ENCODE peak calls at places on chromosome 7, in four cellular contexts. D is vagina; I is left lung; Y is CD4-positive, alpha-beta memory T cell. Z is an unnamed sample.

GRCh38 chr7:80542398-80542797 is 30.5 kb upstream of the GNAT3 start:
- DNase-seq in I (no peak), D (no peak), Y (no peak), Z (no peak)

GRCh38 chr7:109956916-109957315 is 1134.0 kb upstream of the LRRN3 start:
- DNase-seq in I (no peak), Y (no peak), D (no peak), Z (no peak)

GRCh38 chr7:27689878-27690164 is 27.1 kb upstream of the HIBADH start:
- DNase-seq in Y (no peak), D (no peak), I (no peak), Z (no peak)

GRCh38 chr7:33821970-33822369 is 83.4 kb upstream of the BMPER start:
- DNase-seq in I (no peak), D (no peak), Y (no peak), Z (no peak)

GRCh38 chr7:44100458-44101303 is 3.5 kb upstream of the AEBP1 start:
- DNase-seq in D (no peak), I (no peak), Y (no peak), Z (no peak)

GRCh38 chr7:98879198-98879988 is 1.1 kb downstream of the TRRAP start:
- DNase-seq in Y (peak; percentile 81), I (no peak), D (no peak), Z (no peak)

GRCh38 chr7:48481235-48481634 is 310.0 kb downstream of the ABCA13 start:
- DNase-seq in I (no peak), D (no peak), Y (no peak), Z (no peak)

GRCh38 chr7:88357794-88358533 is 51.3 kb upstream of the STEAP4 start:
- DNase-seq in I (no peak), Y (no peak), D (no peak), Z (no peak)

GRCh38 chr7:14751461-14751860 is 151.1 kb downstream of the DGKB start:
- DNase-seq in Y (no peak), D (no peak), I (no peak), Z (no peak)

GRCh38 chr7:50621932-50622587 is 56.9 kb upstream of the DDC start:
- DNase-seq in D (no peak), Y (no peak), I (no peak), Z (no peak)

GRCh38 chr7:28149291-28150101 is 31.1 kb downstream of the JAZF1 start:
- DNase-seq in I (no peak), Y (no peak), D (no peak), Z (no peak)

GRCh38 chr7:31603076-31603475 is 83.9 kb upstream of the PPP1R17 start:
- DNase-seq in I (no peak), Y (no peak), D (no peak), Z (no peak)

GRCh38 chr7:28953628-28954027 is 4.5 kb downstream of the TRIL start:
- DNase-seq in D (no peak), I (no peak), Y (no peak), Z (no peak)

GRCh38 chr7:95545007-95545615 is 51.2 kb downstream of the PDK4 start:
- DNase-seq in Y (no peak), I (peak; percentile 33), D (no peak), Z (no peak)

GRCh38 chr7:133054167-133054840 is 27.6 kb downstream of the CHCHD3 start:
- DNase-seq in D (no peak), Y (no peak), I (no peak), Z (no peak)

GRCh38 chr7:97835296-97836138 is 36.7 kb downstream of the ASNS start:
- DNase-seq in I (peak; percentile 43), D (no peak), Y (peak; percentile 36), Z (no peak)

GRCh38 chr7:87648316-87648715 is 20.1 kb downstream of the RUNDC3B start:
- DNase-seq in I (no peak), D (no peak), Y (no peak), Z (no peak)

GRCh38 chr7:13879994-13880686 is 109.3 kb downstream of the ETV1 start:
- DNase-seq in D (no peak), I (no peak), Y (no peak), Z (no peak)

GRCh38 chr7:90717286-90718060 is 121.4 kb downstream of the CDK14 start:
- DNase-seq in I (no peak), D (no peak), Y (no peak), Z (no peak)

GRCh38 chr7:24133691-24134090 is 150.3 kb upstream of the NPY start:
- DNase-seq in Y (no peak), I (no peak), D (no peak), Z (no peak)

GRCh38 chr7:70695804-70696104 is 436.2 kb upstream of the GALNT17 start:
- DNase-seq in I (no peak), Y (peak; percentile 38), D (no peak), Z (no peak)

GRCh38 chr7:53325061-53325460 is 289.6 kb downstream of the POM121L12 start:
- DNase-seq in D (no peak), I (no peak), Y (no peak), Z (no peak)

GRCh38 chr7:28958235-28958945 is at the start of gene TRIL:
- DNase-seq in I (peak; percentile 75), Y (no peak), D (no peak), Z (no peak)

GRCh38 chr7:79837915-79838314 is 296.7 kb upstream of the GNAI1 start:
- DNase-seq in I (no peak), D (no peak), Y (no peak), Z (no peak)

GRCh38 chr7:80830000-80830399 is 88.9 kb downstream of the SEMA3C start:
- DNase-seq in I (no peak), D (no peak), Y (no peak), Z (no peak)

GRCh38 chr7:122913608-122914007 is 27.3 kb upstream of the CADPS2 start:
- DNase-seq in I (no peak), Y (no peak), D (no peak), Z (no peak)

GRCh38 chr7:95933618-95934017 is 161.3 kb downstream of the DYNC1I1 start:
- DNase-seq in D (no peak), I (no peak), Y (no peak), Z (no peak)

GRCh38 chr7:85529197-85529596 is 342.3 kb upstream of the SEMA3D start:
- DNase-seq in Y (no peak), I (no peak), D (no peak), Z (no peak)

GRCh38 chr7:30656006-30656575 is 26.2 kb downstream of the CRHR2 start:
- DNase-seq in Y (no peak), D (no peak), I (no peak), Z (peak; percentile 24)

GRCh38 chr7:96447109-96447645 is 125.3 kb upstream of the SLC25A13 start:
- DNase-seq in Y (no peak), I (no peak), D (no peak), Z (no peak)

GRCh38 chr7:143401265-143401664 is 7.4 kb downstream of the EPHA1 start:
- DNase-seq in I (no peak), D (no peak), Y (no peak), Z (no peak)

GRCh38 chr7:143398616-143399015 is 10.0 kb downstream of the EPHA1 start:
- DNase-seq in Y (no peak), D (no peak), I (no peak), Z (no peak)

GRCh38 chr7:143399151-143399550 is 9.5 kb downstream of the EPHA1 start:
- DNase-seq in Y (no peak), I (no peak), D (no peak), Z (no peak)

GRCh38 chr7:143397710-143398530 is 10.7 kb downstream of the EPHA1 start:
- DNase-seq in D (no peak), I (no peak), Y (no peak), Z (no peak)

DNA sequence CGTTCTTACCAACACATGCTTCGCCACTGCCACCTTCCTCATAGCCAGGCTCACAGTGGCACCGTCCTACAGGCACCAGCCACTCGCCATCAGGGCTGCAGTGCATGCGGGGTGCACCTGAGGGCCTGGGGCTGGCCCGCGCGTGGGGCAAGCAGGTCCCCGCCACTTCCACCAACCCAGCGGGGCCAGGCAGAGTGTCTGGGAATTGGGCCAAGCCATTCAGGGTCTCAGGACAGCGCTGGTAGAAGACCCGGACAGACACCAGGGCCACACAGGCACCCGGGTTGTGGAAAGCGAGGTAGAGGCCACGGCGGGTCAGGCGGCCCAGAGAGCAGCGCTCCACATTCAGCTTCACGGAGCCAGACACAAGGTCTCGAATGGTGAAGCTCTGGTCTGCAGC is 9.0 kb downstream of the EPHA1 start:
- DNase-seq in Y (no peak), I (no peak), D (no peak), Z (no peak)
- H3K4me1 ChIP-seq in Y (peaks cover under 1% of the 10 kb centered on the region), I (peaks cover 16% of the 10 kb centered on the region), D (no peaks in the 10 kb centered on the region), Z (no peaks in the 10 kb centered on the region)

GRCh38 chr7:101220295-101220694 is 2.3 kb downstream of the ZNHIT1 start:
- DNase-seq in Y (no peak), I (no peak), D (no peak), Z (no peak)
- H3K4me1 ChIP-seq in Y (peaks cover 32% of the 10 kb centered on the region), I (peaks cover 48% of the 10 kb centered on the region), D (peaks cover 43% of the 10 kb centered on the region), Z (no peaks in the 10 kb centered on the region)

GRCh38 chr7:131934452-131934851 is 378.0 kb upstream of the PODXL start:
- DNase-seq in D (no peak), Y (no peak), I (no peak), Z (no peak)
- H3K4me1 ChIP-seq in D (no peaks in the 10 kb centered on the region), Y (no peaks in the 10 kb centered on the region), I (no peaks in the 10 kb centered on the region), Z (no peaks in the 10 kb centered on the region)

DNA sequence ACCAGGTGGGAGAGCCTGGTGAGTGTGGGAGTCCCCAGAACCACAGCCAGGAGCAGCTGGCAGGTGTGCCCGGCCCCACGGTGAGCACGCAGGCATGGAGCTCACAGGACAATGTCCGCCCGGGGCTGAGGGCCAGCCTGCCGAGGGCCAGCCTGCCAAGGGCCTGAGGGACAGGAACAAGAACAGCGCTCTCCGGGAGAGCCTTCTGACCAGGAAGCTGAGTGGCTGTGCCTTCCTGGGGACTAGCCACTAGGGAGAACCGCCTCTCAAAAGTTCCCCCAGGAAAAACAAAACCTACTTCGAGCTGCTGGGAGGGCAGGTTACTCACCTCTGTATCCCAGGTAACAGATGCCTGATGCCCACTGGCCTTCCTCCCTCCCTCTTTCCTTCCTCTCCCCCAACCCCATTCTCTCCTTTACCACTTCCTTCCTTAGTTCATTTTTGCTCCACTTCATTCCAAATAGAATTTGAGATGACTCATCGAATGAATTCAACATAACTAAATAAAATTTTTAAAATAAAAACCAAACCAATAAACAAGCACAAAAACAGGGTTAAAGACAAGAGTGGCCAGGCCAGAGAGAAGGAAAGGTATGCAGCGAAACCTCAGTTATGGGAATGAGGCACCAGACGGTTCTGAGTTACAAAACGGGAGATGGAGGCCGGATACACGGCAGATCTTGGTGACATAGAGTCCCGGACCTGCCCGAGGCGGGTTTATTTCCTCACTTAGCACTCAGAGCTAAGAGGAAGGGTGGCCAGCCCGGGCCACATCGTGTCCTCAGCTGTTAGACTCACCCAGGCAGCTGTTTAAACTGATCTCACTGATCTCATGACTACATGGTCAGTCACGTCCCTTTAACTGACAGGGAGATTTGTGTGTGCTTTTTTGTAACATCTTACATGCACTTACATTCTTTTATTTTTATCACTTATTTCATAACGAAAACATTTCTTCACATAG is 128.5 kb downstream of the TNS3 start:
- DNase-seq in Y (no peak), D (no peak), I (peak; percentile 84), Z (peak; percentile 80)
- H3K4me1 ChIP-seq in Y (no peaks in the 10 kb centered on the region), D (peaks cover 39% of the 10 kb centered on the region), I (peaks cover 60% of the 10 kb centered on the region), Z (peaks cover 26% of the 10 kb centered on the region)

GRCh38 chr7:151059362-151060112 is at the start of gene SLC4A2:
- DNase-seq in I (peak; percentile 87), D (no peak), Y (peak; percentile 60), Z (no peak)

GRCh38 chr7:151057737-151057988 is at the start of gene CDK5:
- DNase-seq in I (no peak), D (no peak), Y (no peak), Z (no peak)

GRCh38 chr7:151057038-151057736 is 510 bp downstream of the CDK5 start:
- DNase-seq in I (no peak), D (no peak), Y (no peak), Z (no peak)

GRCh38 chr7:151058766-151059361 is 525 bp upstream of the SLC4A2 start:
- DNase-seq in D (no peak), Y (no peak), I (no peak), Z (no peak)

GRCh38 chr7:151057989-151058765 is 480 bp upstream of the CDK5 start:
- DNase-seq in Y (peak; percentile 98), I (peak; percentile 99), D (peak; percentile 99), Z (peak; percentile 99)
- H3K4me1 ChIP-seq in Y (peaks cover 45% of the 10 kb centered on the region), I (peaks cover 61% of the 10 kb centered on the region), D (peaks cover 56% of the 10 kb centered on the region), Z (peaks cover 25% of the 10 kb centered on the region)

Z was measured in RWPE2.